ENCODE peak calls at places on chromosome 12, in nine cellular contexts. One of them, this sample, is unnamed.
A peak's percentile ranks its signal among the peaks of the same experiment; 100 is the strongest.

GRCh38 chr12:131827961-131828534 is at the start of gene MMP17:
- DNase-seq in IMR-90: peak; percentile 55
- DNase-seq in cardiac muscle cell: peak; percentile 83
- DNase-seq in epithelial cell of proximal tubule: no peak
- DNase-seq in dorsolateral prefrontal cortex: peak; percentile 55
- DNase-seq in CD8-positive, alpha-beta T cell: no peak
- DNase-seq in HCT116: no peak
- DNase-seq in AG04449: no peak
- DNase-seq in fibroblast of lung: peak; percentile 62
- DNase-seq in this sample: no peak

GRCh38 chr12:19642305-19642704 is 203.0 kb downstream of the AEBP2 start:
- DNase-seq in epithelial cell of proximal tubule: no peak
- DNase-seq in cardiac muscle cell: no peak
- DNase-seq in fibroblast of lung: no peak
- DNase-seq in dorsolateral prefrontal cortex: no peak
- DNase-seq in CD8-positive, alpha-beta T cell: no peak
- DNase-seq in IMR-90: no peak
- DNase-seq in HCT116: no peak
- DNase-seq in AG04449: no peak
- DNase-seq in this sample: no peak

GRCh38 chr12:53219116-53219955 is 12.3 kb upstream of the ITGB7 start:
- DNase-seq in HCT116: no peak
- DNase-seq in fibroblast of lung: peak; percentile 52
- DNase-seq in dorsolateral prefrontal cortex: no peak
- DNase-seq in cardiac muscle cell: no peak
- DNase-seq in epithelial cell of proximal tubule: no peak
- DNase-seq in CD8-positive, alpha-beta T cell: no peak
- DNase-seq in AG04449: no peak
- DNase-seq in IMR-90: peak; percentile 66
- DNase-seq in this sample: no peak

GRCh38 chr12:27652174-27652763 is 44.0 kb upstream of the REP15 start:
- DNase-seq in dorsolateral prefrontal cortex: peak; percentile 67
- DNase-seq in cardiac muscle cell: peak; percentile 90
- DNase-seq in HCT116: peak; percentile 58
- DNase-seq in IMR-90: peak; percentile 84
- DNase-seq in fibroblast of lung: peak; percentile 89
- DNase-seq in AG04449: peak; percentile 41
- DNase-seq in CD8-positive, alpha-beta T cell: no peak
- DNase-seq in epithelial cell of proximal tubule: no peak
- DNase-seq in this sample: peak; percentile 60

GRCh38 chr12:112961074-112961473 is 17.2 kb upstream of the OAS2 start:
- DNase-seq in HCT116: no peak
- DNase-seq in fibroblast of lung: no peak
- DNase-seq in epithelial cell of proximal tubule: no peak
- DNase-seq in AG04449: no peak
- DNase-seq in CD8-positive, alpha-beta T cell: no peak
- DNase-seq in dorsolateral prefrontal cortex: no peak
- DNase-seq in cardiac muscle cell: no peak
- DNase-seq in IMR-90: no peak
- DNase-seq in this sample: no peak

GRCh38 chr12:53505086-53505485 is 2.2 kb downstream of the NPFF start:
- DNase-seq in AG04449: no peak
- DNase-seq in dorsolateral prefrontal cortex: peak; percentile 45
- DNase-seq in fibroblast of lung: no peak
- DNase-seq in IMR-90: peak; percentile 49
- DNase-seq in cardiac muscle cell: no peak
- DNase-seq in CD8-positive, alpha-beta T cell: no peak
- DNase-seq in epithelial cell of proximal tubule: no peak
- DNase-seq in HCT116: no peak
- DNase-seq in this sample: no peak

GRCh38 chr12:49689236-49689635 is 18.0 kb downstream of the FMNL3 start:
- DNase-seq in CD8-positive, alpha-beta T cell: no peak
- DNase-seq in dorsolateral prefrontal cortex: no peak
- DNase-seq in cardiac muscle cell: no peak
- DNase-seq in epithelial cell of proximal tubule: no peak
- DNase-seq in IMR-90: no peak
- DNase-seq in fibroblast of lung: no peak
- DNase-seq in HCT116: no peak
- DNase-seq in AG04449: no peak
- DNase-seq in this sample: no peak

GRCh38 chr12:122064034-122064777 is 14.3 kb upstream of the MLXIP start:
- DNase-seq in IMR-90: peak; percentile 90
- DNase-seq in AG04449: peak; percentile 81
- DNase-seq in cardiac muscle cell: peak; percentile 96
- DNase-seq in fibroblast of lung: peak; percentile 97
- DNase-seq in dorsolateral prefrontal cortex: peak; percentile 93
- DNase-seq in CD8-positive, alpha-beta T cell: no peak
- DNase-seq in HCT116: peak; percentile 99
- DNase-seq in epithelial cell of proximal tubule: peak; percentile 91
- DNase-seq in this sample: peak; percentile 44

GRCh38 chr12:62660763-62661162 is 194.1 kb downstream of the MON2 start:
- DNase-seq in HCT116: no peak
- DNase-seq in dorsolateral prefrontal cortex: no peak
- DNase-seq in epithelial cell of proximal tubule: no peak
- DNase-seq in fibroblast of lung: peak; percentile 59
- DNase-seq in CD8-positive, alpha-beta T cell: no peak
- DNase-seq in cardiac muscle cell: no peak
- DNase-seq in AG04449: peak; percentile 72
- DNase-seq in IMR-90: peak; percentile 70
- DNase-seq in this sample: no peak

GRCh38 chr12:32947203-32947795 is 50.7 kb upstream of the PKP2 start:
- DNase-seq in cardiac muscle cell: peak; percentile 59
- DNase-seq in HCT116: peak; percentile 3
- DNase-seq in IMR-90: no peak
- DNase-seq in dorsolateral prefrontal cortex: no peak
- DNase-seq in fibroblast of lung: no peak
- DNase-seq in epithelial cell of proximal tubule: no peak
- DNase-seq in CD8-positive, alpha-beta T cell: no peak
- DNase-seq in AG04449: no peak
- DNase-seq in this sample: no peak

GRCh38 chr12:997505-997904 is 6.5 kb downstream of the ERC1 start:
- DNase-seq in cardiac muscle cell: no peak
- DNase-seq in IMR-90: no peak
- DNase-seq in HCT116: no peak
- DNase-seq in epithelial cell of proximal tubule: no peak
- DNase-seq in AG04449: no peak
- DNase-seq in fibroblast of lung: no peak
- DNase-seq in dorsolateral prefrontal cortex: no peak
- DNase-seq in CD8-positive, alpha-beta T cell: no peak
- DNase-seq in this sample: no peak

GRCh38 chr12:1003600-1004271 is 12.7 kb downstream of the ERC1 start:
- DNase-seq in AG04449: no peak
- DNase-seq in HCT116: no peak
- DNase-seq in IMR-90: no peak
- DNase-seq in epithelial cell of proximal tubule: no peak
- DNase-seq in cardiac muscle cell: peak; percentile 19
- DNase-seq in dorsolateral prefrontal cortex: no peak
- DNase-seq in CD8-positive, alpha-beta T cell: no peak
- DNase-seq in fibroblast of lung: no peak
- DNase-seq in this sample: no peak

GRCh38 chr12:996881-997280 is 5.9 kb downstream of the ERC1 start:
- DNase-seq in epithelial cell of proximal tubule: no peak
- DNase-seq in AG04449: no peak
- DNase-seq in IMR-90: no peak
- DNase-seq in CD8-positive, alpha-beta T cell: no peak
- DNase-seq in HCT116: no peak
- DNase-seq in cardiac muscle cell: no peak
- DNase-seq in dorsolateral prefrontal cortex: no peak
- DNase-seq in fibroblast of lung: no peak
- DNase-seq in this sample: no peak

GRCh38 chr12:998020-998874 is 7.2 kb downstream of the ERC1 start:
- DNase-seq in CD8-positive, alpha-beta T cell: no peak
- DNase-seq in epithelial cell of proximal tubule: peak; percentile 44
- DNase-seq in cardiac muscle cell: peak; percentile 27
- DNase-seq in HCT116: no peak
- DNase-seq in fibroblast of lung: no peak
- DNase-seq in AG04449: no peak
- DNase-seq in IMR-90: peak; percentile 21
- DNase-seq in dorsolateral prefrontal cortex: no peak
- DNase-seq in this sample: no peak

DNA sequence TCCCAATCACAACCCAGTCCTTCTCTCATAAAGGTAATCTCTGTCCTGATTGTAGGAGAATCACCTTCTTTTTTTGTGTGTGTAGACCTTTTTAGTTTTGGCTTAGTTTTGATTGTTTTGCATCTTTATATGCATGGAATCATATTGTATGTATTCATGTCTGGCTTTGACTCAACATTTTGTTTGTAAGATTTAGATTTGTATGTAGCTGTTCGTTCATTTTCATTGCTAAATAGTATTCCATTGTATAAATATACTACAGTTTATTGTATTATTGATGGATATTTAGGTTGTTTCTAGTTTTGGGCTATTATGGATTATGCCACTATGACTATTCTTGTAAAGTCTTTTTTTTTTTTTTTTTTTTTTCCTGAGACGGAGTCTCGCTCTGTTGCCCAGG is 10.5 kb downstream of the ERC1 start:
- DNase-seq in CD8-positive, alpha-beta T cell: no peak
- DNase-seq in AG04449: no peak
- DNase-seq in IMR-90: no peak
- DNase-seq in dorsolateral prefrontal cortex: no peak
- DNase-seq in HCT116: no peak
- DNase-seq in fibroblast of lung: no peak
- DNase-seq in cardiac muscle cell: no peak
- DNase-seq in epithelial cell of proximal tubule: no peak
- DNase-seq in this sample: no peak
- TF ChIP-seq CTCF in CD8-positive, alpha-beta T cell: no peak
- TF ChIP-seq CTCF in AG04449: no peak
- TF ChIP-seq CTCF in IMR-90: no peak
- TF ChIP-seq CTCF in dorsolateral prefrontal cortex: no peak
- TF ChIP-seq CTCF in HCT116: no peak
- TF ChIP-seq CTCF in fibroblast of lung: no peak
- TF ChIP-seq CTCF in cardiac muscle cell: no peak
- TF ChIP-seq CTCF in epithelial cell of proximal tubule: no peak
- TF ChIP-seq CTCF in this sample: no peak

GRCh38 chr12:71426030-71426570 is 13.5 kb upstream of the LGR5 start:
- DNase-seq in CD8-positive, alpha-beta T cell: no peak
- DNase-seq in cardiac muscle cell: no peak
- DNase-seq in fibroblast of lung: no peak
- DNase-seq in epithelial cell of proximal tubule: no peak
- DNase-seq in HCT116: no peak
- DNase-seq in IMR-90: no peak
- DNase-seq in dorsolateral prefrontal cortex: no peak
- DNase-seq in AG04449: no peak
- DNase-seq in this sample: no peak
- TF ChIP-seq CTCF in CD8-positive, alpha-beta T cell: no peak
- TF ChIP-seq CTCF in cardiac muscle cell: no peak
- TF ChIP-seq CTCF in fibroblast of lung: no peak
- TF ChIP-seq CTCF in epithelial cell of proximal tubule: no peak
- TF ChIP-seq CTCF in HCT116: no peak
- TF ChIP-seq CTCF in IMR-90: no peak
- TF ChIP-seq CTCF in dorsolateral prefrontal cortex: no peak
- TF ChIP-seq CTCF in AG04449: no peak
- TF ChIP-seq CTCF in this sample: no peak

GRCh38 chr12:69545081-69545480 is 40.2 kb upstream of the CCT2 start:
- DNase-seq in AG04449: no peak
- DNase-seq in CD8-positive, alpha-beta T cell: no peak
- DNase-seq in dorsolateral prefrontal cortex: no peak
- DNase-seq in cardiac muscle cell: no peak
- DNase-seq in HCT116: no peak
- DNase-seq in fibroblast of lung: no peak
- DNase-seq in IMR-90: no peak
- DNase-seq in epithelial cell of proximal tubule: no peak
- DNase-seq in this sample: no peak

GRCh38 chr12:69540606-69541386 is 44.5 kb upstream of the CCT2 start:
- DNase-seq in dorsolateral prefrontal cortex: no peak
- DNase-seq in cardiac muscle cell: no peak
- DNase-seq in epithelial cell of proximal tubule: no peak
- DNase-seq in AG04449: no peak
- DNase-seq in fibroblast of lung: peak; percentile 71
- DNase-seq in HCT116: no peak
- DNase-seq in CD8-positive, alpha-beta T cell: no peak
- DNase-seq in IMR-90: peak; percentile 84
- DNase-seq in this sample: no peak

GRCh38 chr12:69548687-69549086 is 36.6 kb upstream of the CCT2 start:
- DNase-seq in epithelial cell of proximal tubule: no peak
- DNase-seq in HCT116: no peak
- DNase-seq in AG04449: no peak
- DNase-seq in fibroblast of lung: no peak
- DNase-seq in IMR-90: no peak
- DNase-seq in cardiac muscle cell: no peak
- DNase-seq in dorsolateral prefrontal cortex: no peak
- DNase-seq in CD8-positive, alpha-beta T cell: no peak
- DNase-seq in this sample: no peak

GRCh38 chr12:69546693-69547438 is 38.4 kb upstream of the CCT2 start:
- DNase-seq in epithelial cell of proximal tubule: no peak
- DNase-seq in cardiac muscle cell: no peak
- DNase-seq in IMR-90: no peak
- DNase-seq in AG04449: no peak
- DNase-seq in CD8-positive, alpha-beta T cell: no peak
- DNase-seq in HCT116: no peak
- DNase-seq in dorsolateral prefrontal cortex: no peak
- DNase-seq in fibroblast of lung: no peak
- DNase-seq in this sample: no peak

DNA sequence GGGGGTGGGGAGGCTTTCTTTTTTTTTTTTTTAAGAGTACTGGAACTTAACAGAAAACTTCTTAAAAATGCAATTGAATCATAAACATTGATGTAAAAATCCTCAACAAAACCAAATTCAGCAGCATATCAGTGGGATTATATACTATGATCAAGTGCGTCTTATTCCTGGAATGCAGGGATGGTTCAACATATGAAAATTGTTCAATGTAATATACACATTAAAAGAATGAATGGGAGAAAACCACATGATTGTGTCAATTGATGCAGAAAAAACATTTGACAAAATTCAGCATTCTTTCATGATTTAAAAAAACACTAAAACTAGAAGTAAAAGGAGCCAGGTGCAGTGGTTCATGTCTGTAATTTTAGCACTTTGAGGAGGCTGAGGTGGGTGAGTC is 41.2 kb upstream of the CCT2 start:
- DNase-seq in CD8-positive, alpha-beta T cell: no peak
- DNase-seq in cardiac muscle cell: no peak
- DNase-seq in IMR-90: no peak
- DNase-seq in fibroblast of lung: no peak
- DNase-seq in dorsolateral prefrontal cortex: no peak
- DNase-seq in HCT116: no peak
- DNase-seq in AG04449: no peak
- DNase-seq in epithelial cell of proximal tubule: no peak
- DNase-seq in this sample: no peak
- TF ChIP-seq CTCF in CD8-positive, alpha-beta T cell: no peak
- TF ChIP-seq CTCF in cardiac muscle cell: no peak
- TF ChIP-seq CTCF in IMR-90: no peak
- TF ChIP-seq CTCF in fibroblast of lung: no peak
- TF ChIP-seq CTCF in dorsolateral prefrontal cortex: no peak
- TF ChIP-seq CTCF in HCT116: no peak
- TF ChIP-seq CTCF in AG04449: no peak
- TF ChIP-seq CTCF in epithelial cell of proximal tubule: no peak
- TF ChIP-seq CTCF in this sample: no peak

DNA sequence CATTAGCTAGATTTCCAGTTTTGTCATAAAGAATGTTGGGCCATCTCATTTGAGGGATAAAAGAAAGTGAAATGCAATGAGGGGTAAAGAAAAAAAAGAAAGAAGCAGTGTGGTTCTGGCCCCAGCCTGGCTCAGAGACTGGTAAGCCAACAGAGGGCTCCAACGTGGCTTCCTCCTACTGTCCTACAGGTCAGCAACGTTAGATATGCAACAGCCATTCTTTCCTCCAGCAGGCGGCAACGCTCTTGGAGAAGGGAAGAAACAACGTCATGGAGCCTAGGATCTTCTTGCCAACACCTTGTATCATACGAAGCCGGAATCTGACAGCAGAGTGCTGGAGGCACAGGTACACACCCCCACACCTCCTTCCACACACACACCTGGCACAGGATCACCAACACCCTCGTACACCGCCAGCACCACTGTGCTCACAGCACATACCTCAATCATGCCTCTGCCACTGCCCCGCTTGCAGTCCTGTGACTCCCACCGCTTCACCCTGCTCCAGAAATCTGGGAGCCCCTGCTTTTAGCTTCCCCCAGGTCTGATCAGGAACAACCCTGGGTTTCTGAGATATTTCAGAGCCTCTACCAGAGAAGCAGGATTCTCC is 102.8 kb downstream of the RPAP3 start:
- DNase-seq in cardiac muscle cell: no peak
- DNase-seq in IMR-90: no peak
- DNase-seq in epithelial cell of proximal tubule: no peak
- DNase-seq in CD8-positive, alpha-beta T cell: no peak
- DNase-seq in fibroblast of lung: no peak
- DNase-seq in dorsolateral prefrontal cortex: no peak
- DNase-seq in AG04449: no peak
- DNase-seq in HCT116: no peak
- DNase-seq in this sample: no peak
- TF ChIP-seq CTCF in cardiac muscle cell: no peak
- TF ChIP-seq CTCF in IMR-90: no peak
- TF ChIP-seq CTCF in epithelial cell of proximal tubule: no peak
- TF ChIP-seq CTCF in CD8-positive, alpha-beta T cell: no peak
- TF ChIP-seq CTCF in fibroblast of lung: no peak
- TF ChIP-seq CTCF in dorsolateral prefrontal cortex: no peak
- TF ChIP-seq CTCF in AG04449: no peak
- TF ChIP-seq CTCF in HCT116: no peak
- TF ChIP-seq CTCF in this sample: no peak

This sample was measured in progenitor cell of endocrine pancreas.